ENCODE peak calls at places on chromosomes 13 and 19, in seven cellular contexts. One of them, this sample, is unnamed.

GRCh38 chr13:19836472-19836871 is 27.0 kb downstream of the ZMYM5 start:
- DNase-seq in uterus: no peak
- DNase-seq in right lobe of liver: no peak
- DNase-seq in Peyer's patch: no peak
- DNase-seq in vagina: no peak
- DNase-seq in breast epithelium: no peak
- DNase-seq in stomach: no peak
- DNase-seq in this sample: no peak

GRCh38 chr19:4504874-4505569 is 13.3 kb downstream of the PLIN4 start:
- DNase-seq in vagina: no peak
- DNase-seq in breast epithelium: no peak
- DNase-seq in stomach: no peak
- DNase-seq in Peyer's patch: no peak
- DNase-seq in uterus: no peak
- DNase-seq in right lobe of liver: no peak
- DNase-seq in this sample: no peak

GRCh38 chr19:40216013-40216776 is 2.0 kb downstream of the TTC9B start:
- DNase-seq in uterus: no peak
- DNase-seq in stomach: no peak
- DNase-seq in breast epithelium: no peak
- DNase-seq in vagina: no peak
- DNase-seq in Peyer's patch: no peak
- DNase-seq in right lobe of liver: no peak
- DNase-seq in this sample: no peak

GRCh38 chr13:108269601-108270328 is at the start of gene TNFSF13B:
- DNase-seq in right lobe of liver: peak
- DNase-seq in vagina: no peak
- DNase-seq in Peyer's patch: peak
- DNase-seq in stomach: peak
- DNase-seq in uterus: no peak
- DNase-seq in breast epithelium: no peak
- DNase-seq in this sample: peak

GRCh38 chr19:3950871-3951861 is 18.3 kb downstream of the NMRK2 start:
- DNase-seq in breast epithelium: no peak
- DNase-seq in uterus: no peak
- DNase-seq in right lobe of liver: no peak
- DNase-seq in Peyer's patch: no peak
- DNase-seq in vagina: no peak
- DNase-seq in stomach: no peak
- DNase-seq in this sample: peak

GRCh38 chr19:6925801-6926751 is 38.7 kb downstream of the ADGRE1 start:
- DNase-seq in uterus: no peak
- DNase-seq in vagina: no peak
- DNase-seq in stomach: no peak
- DNase-seq in right lobe of liver: no peak
- DNase-seq in breast epithelium: no peak
- DNase-seq in Peyer's patch: no peak
- DNase-seq in this sample: no peak

GRCh38 chr19:6226444-6227155 is 53.2 kb downstream of the MLLT1 start:
- DNase-seq in Peyer's patch: no peak
- DNase-seq in stomach: no peak
- DNase-seq in right lobe of liver: peak
- DNase-seq in vagina: no peak
- DNase-seq in uterus: no peak
- DNase-seq in breast epithelium: no peak
- DNase-seq in this sample: no peak

GRCh38 chr13:21010621-21011020 is 50.8 kb downstream of the LATS2 start:
- DNase-seq in right lobe of liver: no peak
- DNase-seq in vagina: no peak
- DNase-seq in stomach: no peak
- DNase-seq in breast epithelium: no peak
- DNase-seq in Peyer's patch: no peak
- DNase-seq in uterus: no peak
- DNase-seq in this sample: no peak

GRCh38 chr13:109254271-109254670 is 532.1 kb downstream of the IRS2 start:
- DNase-seq in Peyer's patch: no peak
- DNase-seq in vagina: no peak
- DNase-seq in breast epithelium: no peak
- DNase-seq in right lobe of liver: no peak
- DNase-seq in uterus: no peak
- DNase-seq in stomach: no peak
- DNase-seq in this sample: no peak

GRCh38 chr13:109784590-109785140 is 1.7 kb downstream of the IRS2 start:
- DNase-seq in stomach: peak
- DNase-seq in breast epithelium: peak
- DNase-seq in vagina: no peak
- DNase-seq in right lobe of liver: peak
- DNase-seq in uterus: peak
- DNase-seq in Peyer's patch: no peak
- DNase-seq in this sample: peak

GRCh38 chr13:104593251-104593576 is 1527.0 kb upstream of the SLC10A2 start:
- DNase-seq in breast epithelium: no peak
- DNase-seq in stomach: no peak
- DNase-seq in Peyer's patch: no peak
- DNase-seq in right lobe of liver: no peak
- DNase-seq in vagina: no peak
- DNase-seq in uterus: no peak
- DNase-seq in this sample: no peak

GRCh38 chr19:49553451-49554271 is 25.9 kb downstream of the RCN3 start:
- DNase-seq in vagina: no peak
- DNase-seq in right lobe of liver: no peak
- DNase-seq in stomach: peak
- DNase-seq in Peyer's patch: no peak
- DNase-seq in breast epithelium: no peak
- DNase-seq in uterus: no peak
- DNase-seq in this sample: no peak

GRCh38 chr19:28537896-28538295 is 675.1 kb downstream of the UQCRFS1 start:
- DNase-seq in right lobe of liver: no peak
- DNase-seq in stomach: no peak
- DNase-seq in Peyer's patch: no peak
- DNase-seq in vagina: no peak
- DNase-seq in uterus: no peak
- DNase-seq in breast epithelium: no peak
- DNase-seq in this sample: no peak

GRCh38 chr19:18464646-18465045 is 26.7 kb upstream of the ISYNA1 start:
- DNase-seq in vagina: peak
- DNase-seq in right lobe of liver: peak
- DNase-seq in stomach: peak
- DNase-seq in Peyer's patch: peak
- DNase-seq in uterus: peak
- DNase-seq in breast epithelium: peak
- DNase-seq in this sample: peak

GRCh38 chr19:3687774-3688706 is 12.2 kb downstream of the PIP5K1C start:
- DNase-seq in breast epithelium: peak
- DNase-seq in vagina: no peak
- DNase-seq in stomach: peak
- DNase-seq in uterus: peak
- DNase-seq in Peyer's patch: peak
- DNase-seq in right lobe of liver: peak
- DNase-seq in this sample: no peak

GRCh38 chr13:104953588-104953987 is 1581.9 kb downstream of the EFNB2 start:
- DNase-seq in uterus: no peak
- DNase-seq in vagina: no peak
- DNase-seq in Peyer's patch: no peak
- DNase-seq in stomach: no peak
- DNase-seq in breast epithelium: no peak
- DNase-seq in right lobe of liver: no peak
- DNase-seq in this sample: no peak

GRCh38 chr13:77521194-77521593 is 14.3 kb upstream of the SCEL start:
- DNase-seq in Peyer's patch: no peak
- DNase-seq in stomach: no peak
- DNase-seq in uterus: no peak
- DNase-seq in breast epithelium: no peak
- DNase-seq in right lobe of liver: no peak
- DNase-seq in vagina: no peak
- DNase-seq in this sample: no peak

GRCh38 chr13:30409911-30410704 is 12.2 kb upstream of the UBE2L5 start:
- DNase-seq in stomach: no peak
- DNase-seq in right lobe of liver: no peak
- DNase-seq in uterus: peak
- DNase-seq in vagina: no peak
- DNase-seq in Peyer's patch: no peak
- DNase-seq in breast epithelium: no peak
- DNase-seq in this sample: peak

GRCh38 chr19:2923510-2923909 is 21.3 kb downstream of the ZNF77 start:
- DNase-seq in vagina: peak
- DNase-seq in right lobe of liver: no peak
- DNase-seq in uterus: no peak
- DNase-seq in breast epithelium: no peak
- DNase-seq in stomach: no peak
- DNase-seq in Peyer's patch: no peak
- DNase-seq in this sample: no peak

GRCh38 chr19:55644191-55644833 is 863 bp downstream of the ZNF581 start:
- DNase-seq in stomach: no peak
- DNase-seq in vagina: no peak
- DNase-seq in breast epithelium: no peak
- DNase-seq in right lobe of liver: peak
- DNase-seq in Peyer's patch: no peak
- DNase-seq in uterus: no peak
- DNase-seq in this sample: no peak
- H3K27ac ChIP-seq in stomach: peak
- H3K27ac ChIP-seq in vagina: peak
- H3K27ac ChIP-seq in breast epithelium: peak
- H3K27ac ChIP-seq in right lobe of liver: peak
- H3K27ac ChIP-seq in Peyer's patch: peak
- H3K27ac ChIP-seq in uterus: peak
- H3K27ac ChIP-seq in this sample: peak

DNA sequence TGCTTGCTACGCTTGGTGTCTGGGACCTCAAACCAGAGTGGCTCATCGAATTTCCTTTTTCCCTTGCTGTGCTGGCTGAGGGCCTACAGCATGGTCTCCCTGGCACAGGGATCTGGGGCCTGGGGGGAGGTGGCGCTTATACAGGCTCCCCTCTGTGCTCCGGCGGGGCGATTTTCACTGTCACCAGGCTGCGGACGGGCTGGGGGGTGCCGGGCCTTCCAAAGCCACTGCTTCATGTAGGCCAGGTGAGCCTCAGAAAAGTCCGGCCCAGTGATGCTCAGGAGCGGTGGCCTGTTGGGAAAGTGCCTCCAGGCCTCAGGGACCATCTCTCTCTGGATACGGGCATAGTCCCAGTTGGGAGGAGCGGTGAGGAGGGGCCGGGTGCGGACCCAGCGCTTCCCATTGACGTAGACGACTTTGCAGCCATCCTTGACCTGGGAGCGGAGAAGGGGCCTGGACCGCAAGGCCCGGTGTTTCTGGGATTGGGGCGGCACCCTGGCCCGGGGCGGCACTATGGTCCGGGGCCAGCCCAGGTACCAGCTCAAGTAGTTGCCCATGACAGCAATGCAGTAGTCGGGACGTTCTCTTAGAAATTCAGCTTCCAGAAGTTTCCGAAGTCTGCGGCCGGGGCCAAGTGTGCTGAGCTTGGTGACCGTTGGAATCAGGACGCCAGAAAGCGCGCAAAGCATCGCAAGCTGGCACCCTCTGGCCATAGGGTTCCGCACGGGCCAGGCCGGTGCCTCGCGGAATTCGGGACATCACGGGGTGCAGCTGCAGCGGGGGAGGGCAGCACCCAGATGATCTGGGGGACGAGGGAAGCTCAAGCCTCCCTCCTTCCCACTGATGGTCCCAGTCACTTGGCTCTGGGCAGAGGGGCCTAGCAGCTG is 255.9 kb downstream of the SLC7A1 start:
- DNase-seq in stomach: no peak
- DNase-seq in vagina: no peak
- DNase-seq in Peyer's patch: no peak
- DNase-seq in right lobe of liver: no peak
- DNase-seq in uterus: no peak
- DNase-seq in breast epithelium: no peak
- DNase-seq in this sample: no peak
- TF ChIP-seq POLR2A in stomach: no peak
- TF ChIP-seq POLR2A in vagina: no peak
- TF ChIP-seq POLR2A in Peyer's patch: no peak
- TF ChIP-seq POLR2A in right lobe of liver: no peak
- TF ChIP-seq POLR2A in uterus: no peak
- TF ChIP-seq POLR2A in breast epithelium: no peak
- TF ChIP-seq POLR2A in this sample: no peak

DNA sequence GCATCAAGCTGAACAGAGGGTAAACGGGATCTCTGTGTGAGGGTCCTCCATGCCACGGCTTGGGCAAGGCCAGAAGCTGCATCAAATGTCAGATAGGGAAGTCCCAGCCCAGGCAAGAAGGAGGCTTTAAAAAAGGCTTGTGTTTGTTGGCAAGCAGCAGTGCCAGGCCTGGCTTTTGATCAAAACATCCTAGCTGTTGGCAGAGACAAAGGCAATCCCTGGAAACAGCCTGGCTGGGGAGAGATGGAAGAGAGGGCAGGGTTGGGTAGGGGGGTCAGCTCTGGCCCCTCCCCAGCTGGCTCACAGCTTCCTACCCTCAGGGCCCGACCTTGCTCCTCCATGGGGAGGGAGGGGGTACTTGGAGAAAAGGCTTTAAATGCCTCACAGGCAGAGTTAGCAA is 61.8 kb upstream of the KCTD15 start:
- DNase-seq in right lobe of liver: no peak
- DNase-seq in Peyer's patch: no peak
- DNase-seq in stomach: no peak
- DNase-seq in uterus: no peak
- DNase-seq in vagina: no peak
- DNase-seq in breast epithelium: peak
- DNase-seq in this sample: no peak
- H3K27ac ChIP-seq in right lobe of liver: no peak
- H3K27ac ChIP-seq in Peyer's patch: no peak
- H3K27ac ChIP-seq in stomach: no peak
- H3K27ac ChIP-seq in uterus: no peak
- H3K27ac ChIP-seq in vagina: no peak
- H3K27ac ChIP-seq in breast epithelium: no peak
- H3K27ac ChIP-seq in this sample: no peak

DNA sequence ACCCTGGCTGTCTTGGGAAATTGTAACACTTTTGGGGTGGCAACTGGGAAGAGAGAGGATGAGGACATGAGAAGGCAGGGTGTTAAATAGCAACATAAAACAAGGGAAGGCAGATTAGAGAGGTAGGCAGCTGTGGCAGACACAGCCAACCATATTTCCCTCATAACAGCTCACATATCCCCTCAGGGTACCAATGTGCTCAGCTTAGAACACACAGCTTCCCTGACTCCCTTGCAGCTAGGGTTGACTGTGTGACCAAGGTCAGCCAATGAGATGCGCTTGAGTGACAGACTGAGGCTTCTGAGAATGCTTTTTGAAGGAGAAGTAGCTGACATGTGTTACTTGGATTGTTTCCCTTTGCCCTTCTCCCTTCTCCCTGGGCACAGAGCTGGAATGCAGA is 28.8 kb upstream of the SPATA13 start:
- DNase-seq in right lobe of liver: no peak
- DNase-seq in vagina: no peak
- DNase-seq in stomach: no peak
- DNase-seq in Peyer's patch: no peak
- DNase-seq in uterus: no peak
- DNase-seq in breast epithelium: no peak
- DNase-seq in this sample: no peak
- TF ChIP-seq POLR2A in right lobe of liver: no peak
- TF ChIP-seq POLR2A in vagina: no peak
- TF ChIP-seq POLR2A in stomach: no peak
- TF ChIP-seq POLR2A in Peyer's patch: no peak
- TF ChIP-seq POLR2A in uterus: no peak
- TF ChIP-seq POLR2A in breast epithelium: no peak
- TF ChIP-seq POLR2A in this sample: no peak

GRCh38 chr13:55160911-55161310 is 1979.8 kb upstream of the PRR20A start:
- DNase-seq in uterus: no peak
- DNase-seq in stomach: no peak
- DNase-seq in breast epithelium: no peak
- DNase-seq in Peyer's patch: no peak
- DNase-seq in vagina: no peak
- DNase-seq in right lobe of liver: no peak
- DNase-seq in this sample: no peak
- H3K27ac ChIP-seq in uterus: no peak
- H3K27ac ChIP-seq in stomach: no peak
- H3K27ac ChIP-seq in breast epithelium: no peak
- H3K27ac ChIP-seq in Peyer's patch: no peak
- H3K27ac ChIP-seq in vagina: no peak
- H3K27ac ChIP-seq in right lobe of liver: no peak
- H3K27ac ChIP-seq in this sample: no peak

GRCh38 chr19:45670670-45671453 is 2.8 kb downstream of the GIPR start:
- DNase-seq in right lobe of liver: peak
- DNase-seq in breast epithelium: peak
- DNase-seq in Peyer's patch: peak
- DNase-seq in stomach: peak
- DNase-seq in vagina: no peak
- DNase-seq in uterus: peak
- DNase-seq in this sample: no peak
- TF ChIP-seq POLR2A in right lobe of liver: no peak
- TF ChIP-seq POLR2A in breast epithelium: no peak
- TF ChIP-seq POLR2A in Peyer's patch: no peak
- TF ChIP-seq POLR2A in stomach: no peak
- TF ChIP-seq POLR2A in vagina: no peak
- TF ChIP-seq POLR2A in uterus: no peak
- TF ChIP-seq POLR2A in this sample: no peak

This sample was measured in sigmoid colon.